ENCODE peak calls at places on chromosome 11, in eight cellular contexts. C is activated T-cell treated with anti-CD3 and anti-CD28 coated beads for 1 hour; H is G401; K is spleen; T is stimulated activated CD4-positive, alpha-beta T cell treated with anti-CD3 and anti-CD28 coated beads, TNF-alpha, amount 100 ng/mL, for 48 hours; D is uterus; M is activated CD4-positive, alpha-beta T cell treated with anti-CD3 and anti-CD28 coated beads for 48 hours; R is COR-L47. S is an unnamed sample.

GRCh38 chr11:69943066-69943465 is 123.8 kb upstream of the FGF3 start:
- DNase-seq in C (no peak), H (no peak), T (no peak), M (no peak), R (no peak), D (no peak), K (peak), S (peak)

GRCh38 chr11:73140213-73141030 is 1.7 kb downstream of the FCHSD2 start:
- DNase-seq in H (no peak), K (peak), D (no peak), T (no peak), R (no peak), C (no peak), M (peak), S (no peak)

GRCh38 chr11:2534957-2535672 is 90.3 kb downstream of the KCNQ1 start:
- DNase-seq in M (no peak), D (no peak), T (no peak), H (no peak), R (no peak), C (no peak), K (peak), S (peak)

GRCh38 chr11:57745206-57745605 is 3.9 kb downstream of the SELENOH start:
- DNase-seq in H (no peak), M (no peak), K (no peak), C (no peak), D (no peak), R (no peak), T (no peak), S (no peak)

GRCh38 chr11:44978961-44979331 is 28.3 kb upstream of the TP53I11 start:
- DNase-seq in M (no peak), H (no peak), R (peak), D (no peak), K (peak), C (no peak), T (no peak), S (no peak)

GRCh38 chr11:134365011-134365925 is 33.5 kb downstream of the GLB1L2 start:
- DNase-seq in R (no peak), M (no peak), H (no peak), K (peak), C (no peak), D (no peak), T (no peak), S (peak)

GRCh38 chr11:20661850-20662249 is 7.5 kb upstream of the NELL1 start:
- DNase-seq in T (no peak), C (no peak), M (no peak), D (no peak), H (no peak), R (no peak), K (no peak), S (no peak)

GRCh38 chr11:116701297-116701801 is 71.4 kb downstream of the BUD13 start:
- DNase-seq in R (no peak), T (no peak), C (no peak), K (peak), D (no peak), M (no peak), H (no peak), S (no peak)

GRCh38 chr11:110921742-110922200 is 209.5 kb upstream of the ARHGAP20 start:
- DNase-seq in K (no peak), R (no peak), H (no peak), C (no peak), T (no peak), M (no peak), D (peak), S (no peak)

GRCh38 chr11:34846467-34846866 is 69.7 kb downstream of the APIP start:
- DNase-seq in M (no peak), D (no peak), K (no peak), H (no peak), R (no peak), C (no peak), T (no peak), S (no peak)

GRCh38 chr11:111512296-111513239 is at the start of gene BTG4:
- DNase-seq in C (no peak), H (no peak), D (no peak), K (no peak), T (no peak), M (peak), R (no peak), S (peak)

GRCh38 chr11:130839950-130840666 is 76.2 kb downstream of the SNX19 start:
- DNase-seq in H (no peak), K (no peak), R (no peak), T (no peak), C (no peak), M (no peak), D (no peak), S (no peak)

GRCh38 chr11:130457909-130458729 is 9.7 kb downstream of the ADAMTS15 start:
- DNase-seq in D (peak), H (no peak), C (no peak), M (no peak), R (no peak), T (no peak), K (no peak), S (peak)

GRCh38 chr11:13346470-13346869 is 68.9 kb downstream of the BMAL1 start:
- DNase-seq in R (no peak), D (no peak), K (no peak), H (no peak), M (no peak), C (no peak), T (no peak), S (no peak)

GRCh38 chr11:123166095-123166559 is 28.9 kb downstream of the CLMP start:
- DNase-seq in T (no peak), R (no peak), D (peak), C (no peak), K (no peak), H (peak), M (peak), S (no peak)

GRCh38 chr11:96748639-96749370 is 359.0 kb downstream of the JRKL start:
- DNase-seq in M (no peak), C (no peak), T (no peak), K (no peak), R (no peak), H (no peak), D (no peak), S (no peak)

GRCh38 chr11:126317681-126318641 is 14.1 kb downstream of the DCPS start:
- DNase-seq in T (no peak), H (peak), D (peak), K (peak), M (peak), C (no peak), R (no peak), S (peak)

GRCh38 chr11:35260342-35260985 is 121.5 kb downstream of the CD44 start:
- DNase-seq in H (no peak), R (no peak), K (no peak), T (no peak), D (no peak), M (no peak), C (no peak), S (no peak)

GRCh38 chr11:11670582-11670981 is 48.8 kb upstream of the GALNT18 start:
- DNase-seq in H (no peak), D (no peak), M (no peak), T (no peak), R (no peak), K (no peak), C (no peak), S (no peak)

GRCh38 chr11:17519031-17519430 is 25.2 kb downstream of the USH1C start:
- DNase-seq in C (no peak), K (no peak), R (peak), H (no peak), T (no peak), M (no peak), D (no peak), S (no peak)

GRCh38 chr11:101516546-101516945 is 67.3 kb downstream of the TRPC6 start:
- DNase-seq in R (no peak), K (no peak), H (no peak), T (no peak), M (no peak), D (no peak), C (no peak), S (no peak)

GRCh38 chr11:124760205-124760652 is 1.9 kb downstream of the ESAM start:
- DNase-seq in C (no peak), R (no peak), M (no peak), D (no peak), H (no peak), K (peak), T (no peak), S (no peak)

GRCh38 chr11:126163074-126163700 is 48.3 kb downstream of the RPUSD4 start:
- DNase-seq in H (no peak), C (no peak), K (peak), T (no peak), D (peak), R (no peak), M (no peak), S (peak)

GRCh38 chr11:44147751-44148150 is 52.3 kb downstream of the EXT2 start:
- DNase-seq in K (no peak), D (no peak), T (no peak), M (no peak), R (no peak), H (no peak), C (no peak), S (no peak)

GRCh38 chr11:32897103-32897502 is 4.5 kb downstream of the QSER1 start:
- DNase-seq in C (no peak), T (no peak), R (no peak), K (no peak), M (no peak), D (no peak), H (no peak), S (no peak)

GRCh38 chr11:71251761-71252433 is 480 bp downstream of the SHANK2 start:
- DNase-seq in K (peak), C (no peak), M (no peak), T (no peak), D (no peak), R (peak), H (no peak), S (no peak)

GRCh38 chr11:88152381-88152780 is 22.9 kb downstream of the RAB38 start:
- DNase-seq in D (no peak), K (no peak), H (no peak), R (no peak), M (no peak), T (no peak), C (no peak), S (no peak)

GRCh38 chr11:92693146-92693545 is 276.3 kb upstream of the MTNR1B start:
- DNase-seq in M (no peak), K (no peak), C (no peak), R (no peak), H (no peak), D (no peak), T (no peak), S (no peak)

GRCh38 chr11:17405232-17406005 is 17.0 kb upstream of the KCNJ11 start:
- DNase-seq in K (peak), C (no peak), R (peak), T (no peak), H (no peak), M (no peak), D (peak), S (peak)

GRCh38 chr11:48081151-48082010 is 101.0 kb downstream of the PTPRJ start:
- DNase-seq in K (peak), H (peak), C (no peak), T (no peak), M (peak), R (no peak), D (peak), S (peak)

GRCh38 chr11:16787035-16787744 is 48.7 kb downstream of the C11orf58 start:
- DNase-seq in C (no peak), T (no peak), M (no peak), H (no peak), K (no peak), R (no peak), D (no peak), S (peak)

GRCh38 chr11:110712643-110713468 is 619 bp upstream of the ARHGAP20 start:
- DNase-seq in K (no peak), R (no peak), C (no peak), M (peak), H (peak), D (peak), T (no peak), S (peak)

GRCh38 chr11:26936109-26936508 is 57.8 kb upstream of the FIBIN start:
- DNase-seq in M (no peak), D (no peak), C (no peak), T (no peak), K (no peak), R (no peak), H (no peak), S (no peak)

GRCh38 chr11:7904910-7905309 is 26.2 kb downstream of the OR10A6 start:
- DNase-seq in H (peak), K (no peak), R (no peak), T (no peak), M (no peak), D (no peak), C (no peak), S (no peak)

GRCh38 chr11:22461626-22462025 is 123.4 kb downstream of the SLC17A6 start:
- DNase-seq in M (no peak), K (no peak), T (no peak), D (no peak), H (no peak), C (no peak), R (no peak), S (no peak)

GRCh38 chr11:113457784-113458183 is 17.4 kb downstream of the DRD2 start:
- DNase-seq in K (no peak), D (no peak), T (no peak), M (no peak), H (no peak), C (no peak), R (peak), S (no peak)

GRCh38 chr11:67321313-67321871 is 18.1 kb downstream of the SSH3 start:
- DNase-seq in C (no peak), D (no peak), R (no peak), K (no peak), H (no peak), M (no peak), T (no peak), S (no peak)

GRCh38 chr11:14698771-14699170 is 55.2 kb downstream of the PDE3B start:
- DNase-seq in R (no peak), C (no peak), T (no peak), K (no peak), D (no peak), H (no peak), M (no peak), S (no peak)

GRCh38 chr11:31865606-31866300 is 54.6 kb upstream of the PAX6 start:
- DNase-seq in M (no peak), K (no peak), T (no peak), R (no peak), C (no peak), H (no peak), D (no peak), S (no peak)